ENCODE peak calls at places on chromosomes 1 and 21, in four cellular contexts. One of them, this sample, is unnamed.

GRCh38 chr1:47405697-47406096 is 10.4 kb upstream of the FOXE3 start:
- DNase-seq in mammary epithelial cell: no peak
- DNase-seq in GM23338: no peak
- DNase-seq in Karpas-422: no peak
- DNase-seq in this sample: no peak

GRCh38 chr1:179440971-179441370 is 75.2 kb downstream of the AXDND1 start:
- DNase-seq in mammary epithelial cell: no peak
- DNase-seq in GM23338: no peak
- DNase-seq in Karpas-422: no peak
- DNase-seq in this sample: no peak

GRCh38 chr1:44024031-44024902 is 7.0 kb downstream of the SLC6A9 start:
- DNase-seq in mammary epithelial cell: no peak
- DNase-seq in GM23338: no peak
- DNase-seq in Karpas-422: no peak
- DNase-seq in this sample: no peak

GRCh38 chr21:25464275-25464674 is 143.0 kb downstream of the MRPL39 start:
- DNase-seq in mammary epithelial cell: peak; percentile 22
- DNase-seq in GM23338: no peak
- DNase-seq in Karpas-422: no peak
- DNase-seq in this sample: no peak

GRCh38 chr1:115677172-115677542 is 35.4 kb downstream of the VANGL1 start:
- DNase-seq in mammary epithelial cell: peak; percentile 6
- DNase-seq in GM23338: peak; percentile 64
- DNase-seq in Karpas-422: no peak
- DNase-seq in this sample: peak; percentile 83

GRCh38 chr1:235883261-235883927 is 16.7 kb upstream of the LYST start:
- DNase-seq in mammary epithelial cell: peak; percentile 83
- DNase-seq in GM23338: no peak
- DNase-seq in Karpas-422: peak; percentile 29
- DNase-seq in this sample: no peak

GRCh38 chr1:209926045-209926444 is 12.0 kb upstream of the SYT14 start:
- DNase-seq in mammary epithelial cell: peak; percentile 79
- DNase-seq in GM23338: no peak
- DNase-seq in Karpas-422: no peak
- DNase-seq in this sample: no peak

GRCh38 chr1:55428944-55429931 is 214.1 kb upstream of the USP24 start:
- DNase-seq in mammary epithelial cell: peak; percentile 95
- DNase-seq in GM23338: peak; percentile 7
- DNase-seq in Karpas-422: no peak
- DNase-seq in this sample: no peak

GRCh38 chr1:12095822-12096263 is 32.7 kb downstream of the TNFRSF8 start:
- DNase-seq in mammary epithelial cell: peak; percentile 11
- DNase-seq in GM23338: peak; percentile 44
- DNase-seq in Karpas-422: peak; percentile 72
- DNase-seq in this sample: no peak

GRCh38 chr1:234835239-234835638 is 225.3 kb upstream of the IRF2BP2 start:
- DNase-seq in mammary epithelial cell: no peak
- DNase-seq in GM23338: no peak
- DNase-seq in Karpas-422: no peak
- DNase-seq in this sample: no peak

GRCh38 chr1:47459263-47459788 is 21.5 kb downstream of the FOXD2 start:
- DNase-seq in mammary epithelial cell: no peak
- DNase-seq in GM23338: no peak
- DNase-seq in Karpas-422: no peak
- DNase-seq in this sample: no peak

GRCh38 chr21:27372381-27372780 is 405.5 kb upstream of the ADAMTS5 start:
- DNase-seq in mammary epithelial cell: no peak
- DNase-seq in GM23338: no peak
- DNase-seq in Karpas-422: no peak
- DNase-seq in this sample: no peak

GRCh38 chr1:35717911-35718476 is 690 bp downstream of the C1orf216 start:
- DNase-seq in mammary epithelial cell: peak; percentile 37
- DNase-seq in GM23338: peak; percentile 70
- DNase-seq in Karpas-422: no peak
- DNase-seq in this sample: peak; percentile 41

GRCh38 chr1:17587693-17588047 is 48.2 kb downstream of the ARHGEF10L start:
- DNase-seq in mammary epithelial cell: peak; percentile 24
- DNase-seq in GM23338: peak; percentile 90
- DNase-seq in Karpas-422: no peak
- DNase-seq in this sample: peak; percentile 67

GRCh38 chr21:25626752-25627151 is 12.3 kb upstream of the JAM2 start:
- DNase-seq in mammary epithelial cell: no peak
- DNase-seq in GM23338: no peak
- DNase-seq in Karpas-422: no peak
- DNase-seq in this sample: no peak

GRCh38 chr1:29569971-29570634 is 333.8 kb downstream of the PTPRU start:
- DNase-seq in mammary epithelial cell: peak; percentile 100
- DNase-seq in GM23338: no peak
- DNase-seq in Karpas-422: no peak
- DNase-seq in this sample: no peak

GRCh38 chr1:65558215-65558614 is 137.7 kb downstream of the LEPR start:
- DNase-seq in mammary epithelial cell: no peak
- DNase-seq in GM23338: no peak
- DNase-seq in Karpas-422: no peak
- DNase-seq in this sample: no peak
- H3K4me3 ChIP-seq in mammary epithelial cell: no peak overlapping the region
- H3K4me3 ChIP-seq in GM23338: no peak overlapping the region
- H3K4me3 ChIP-seq in Karpas-422: no peak overlapping the region
- H3K4me3 ChIP-seq in this sample: no peak overlapping the region

DNA sequence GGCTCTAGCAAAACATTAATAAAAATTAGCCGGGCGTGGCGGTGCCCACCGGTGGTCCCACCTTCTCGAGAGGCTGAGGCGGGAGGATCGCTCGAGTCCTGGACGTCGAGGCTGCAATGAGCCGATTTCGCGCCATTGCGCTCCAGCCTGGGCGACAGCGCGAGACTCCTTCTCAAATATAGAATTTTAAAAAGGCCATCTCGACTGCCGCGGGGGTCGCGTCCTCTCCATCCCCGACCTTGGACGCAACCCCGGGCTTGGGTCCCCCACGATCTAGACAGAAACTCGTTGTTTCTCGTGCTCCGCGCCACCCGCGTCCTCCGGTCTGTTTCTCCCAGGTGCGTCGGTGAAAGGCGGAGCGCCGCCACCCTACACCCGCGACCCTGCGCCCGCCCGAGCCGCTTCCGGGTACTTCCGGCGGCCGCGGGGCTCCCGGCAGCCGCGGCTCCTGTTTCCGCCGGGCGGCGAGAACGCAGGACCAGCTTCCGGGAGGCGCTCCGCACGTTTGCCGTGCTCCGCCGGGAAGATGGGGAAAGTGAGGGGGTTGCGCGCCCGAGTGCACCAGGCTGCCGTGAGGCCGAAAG is at the start of gene SLX9:
- DNase-seq in mammary epithelial cell: peak; percentile 81
- DNase-seq in GM23338: peak; percentile 91
- DNase-seq in Karpas-422: peak; percentile 95
- DNase-seq in this sample: peak; percentile 92
- H3K27me3 ChIP-seq in mammary epithelial cell: no peaks in the 10 kb centered on the region
- H3K27me3 ChIP-seq in GM23338: peaks cover 12% of the 10 kb centered on the region
- H3K27me3 ChIP-seq in Karpas-422: no peaks in the 10 kb centered on the region
- H3K27me3 ChIP-seq in this sample: peaks cover 2% of the 10 kb centered on the region

GRCh38 chr1:111600295-111600694 is 19.3 kb upstream of the RAP1A start:
- DNase-seq in mammary epithelial cell: no peak
- DNase-seq in GM23338: no peak
- DNase-seq in Karpas-422: no peak
- DNase-seq in this sample: no peak
- H3K4me2 ChIP-seq in mammary epithelial cell: no peak overlapping the region
- H3K4me2 ChIP-seq in GM23338: no peak overlapping the region
- H3K4me2 ChIP-seq in Karpas-422: no peak overlapping the region
- H3K4me2 ChIP-seq in this sample: no peak overlapping the region

DNA sequence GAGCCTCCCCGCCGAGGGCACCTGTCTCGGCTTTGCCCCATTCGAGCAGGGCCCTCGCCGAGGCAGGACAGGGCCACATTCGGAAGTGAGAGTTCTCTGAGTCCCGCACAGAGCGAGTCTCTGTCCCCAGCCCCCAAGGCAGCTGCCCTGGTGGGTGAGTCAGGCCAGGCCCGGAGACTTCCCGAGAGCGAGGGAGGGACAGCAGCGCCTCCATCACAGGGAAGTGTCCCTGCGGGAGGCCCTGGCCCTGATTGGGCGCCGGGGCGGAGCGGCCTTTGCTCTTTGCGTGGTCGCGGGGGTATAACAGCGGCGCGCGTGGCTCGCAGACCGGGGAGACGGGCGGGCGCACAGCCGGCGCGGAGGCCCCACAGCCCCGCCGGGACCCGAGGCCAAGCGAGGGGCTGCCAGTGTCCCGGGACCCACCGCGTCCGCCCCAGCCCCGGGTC is at the start of gene AIRE:
- DNase-seq in mammary epithelial cell: no peak
- DNase-seq in GM23338: peak; percentile 59
- DNase-seq in Karpas-422: no peak
- DNase-seq in this sample: peak; percentile 40
- H3K4me3 ChIP-seq in mammary epithelial cell: no peak within 1 kb of the TSS
- H3K4me3 ChIP-seq in GM23338: peak within 1 kb of the TSS; percentile 57
- H3K4me3 ChIP-seq in Karpas-422: no peak within 1 kb of the TSS
- H3K4me3 ChIP-seq in this sample: peak within 1 kb of the TSS; percentile 30

DNA sequence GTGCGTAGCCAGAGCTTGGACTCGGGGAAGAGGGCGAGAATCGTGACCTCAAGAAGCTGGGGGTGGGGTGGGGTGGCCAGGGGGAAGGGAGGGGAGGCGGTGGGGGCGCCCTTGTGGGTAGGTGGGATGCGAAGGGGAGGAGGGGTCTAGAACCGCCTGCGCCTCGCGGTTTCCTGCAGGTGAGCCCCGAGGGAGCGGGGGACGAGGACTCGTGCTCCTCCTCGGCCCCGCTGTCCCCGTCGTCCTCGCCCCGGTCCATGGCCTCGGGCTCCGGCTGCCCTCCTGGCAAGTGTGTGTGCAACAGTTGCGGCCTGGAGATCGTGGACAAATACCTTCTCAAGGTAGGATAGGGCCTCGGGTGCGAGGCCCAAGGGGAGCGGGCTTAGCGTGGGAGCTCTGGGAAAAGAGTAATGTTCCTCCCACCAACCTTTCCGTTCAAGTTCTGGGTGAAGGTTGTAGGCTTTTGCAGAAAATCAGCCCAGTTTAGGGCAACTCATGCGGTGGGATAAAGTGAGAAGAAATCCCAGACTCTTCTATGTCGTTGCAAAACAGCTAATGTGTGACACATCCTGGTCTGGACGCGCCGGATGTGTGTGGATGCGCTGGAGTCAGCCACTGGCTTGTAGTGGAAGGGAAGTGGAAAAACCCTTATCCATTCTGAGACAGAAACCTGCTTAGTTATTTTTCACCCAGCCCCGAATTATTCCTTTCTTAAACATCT is 2.9 kb downstream of the LHX8 start:
- DNase-seq in mammary epithelial cell: peak; percentile 26
- DNase-seq in GM23338: peak; percentile 43
- DNase-seq in Karpas-422: no peak
- DNase-seq in this sample: peak; percentile 39
- H3K27me3 ChIP-seq in mammary epithelial cell: peaks cover 71% of the 10 kb centered on the region
- H3K27me3 ChIP-seq in GM23338: peaks cover 86% of the 10 kb centered on the region
- H3K27me3 ChIP-seq in Karpas-422: no peaks in the 10 kb centered on the region
- H3K27me3 ChIP-seq in this sample: peaks cover 93% of the 10 kb centered on the region

DNA sequence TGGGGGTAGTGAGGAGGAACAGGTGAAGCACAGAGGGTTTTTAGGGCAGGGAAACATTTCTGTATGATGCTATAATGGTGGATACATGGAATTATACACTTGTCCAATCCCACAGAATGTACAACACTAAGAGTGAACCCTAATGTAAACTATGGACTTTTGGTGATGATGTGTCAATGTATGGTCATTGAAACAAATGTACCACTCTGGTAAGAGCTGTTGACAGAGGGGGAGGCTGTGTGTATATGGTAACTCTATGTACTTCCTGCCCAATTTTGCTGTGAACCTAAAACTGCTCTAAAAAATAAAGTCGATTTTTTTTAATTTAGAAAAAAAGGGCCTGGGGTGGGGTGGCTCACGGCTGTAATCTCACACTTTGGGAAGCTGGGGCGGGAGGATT is 22.9 kb downstream of the ASAP3 start:
- DNase-seq in mammary epithelial cell: no peak
- DNase-seq in GM23338: no peak
- DNase-seq in Karpas-422: no peak
- DNase-seq in this sample: no peak
- H3K4me2 ChIP-seq in mammary epithelial cell: no peak overlapping the region
- H3K4me2 ChIP-seq in GM23338: no peak overlapping the region
- H3K4me2 ChIP-seq in Karpas-422: no peak overlapping the region
- H3K4me2 ChIP-seq in this sample: no peak overlapping the region

DNA sequence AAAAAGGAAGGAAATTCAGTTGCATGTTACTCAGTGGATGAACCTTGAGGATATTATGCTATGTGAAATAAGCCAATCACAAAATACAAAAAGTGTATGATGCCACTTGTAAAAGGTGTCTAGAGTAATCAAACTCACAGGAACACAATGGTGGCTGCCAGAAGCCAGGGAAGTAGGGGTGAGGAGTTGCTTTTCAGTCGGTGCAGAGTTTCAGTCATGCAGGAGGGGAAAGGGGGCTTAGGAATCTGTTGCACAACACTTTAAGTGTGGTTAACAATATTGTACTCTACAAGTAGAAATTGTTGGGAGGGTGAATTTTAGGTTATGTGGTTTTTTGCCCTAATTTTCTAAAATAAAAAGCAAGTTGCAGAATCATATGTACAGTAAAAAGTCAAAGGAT is 184.2 kb upstream of the RAB4A start:
- DNase-seq in mammary epithelial cell: no peak
- DNase-seq in GM23338: no peak
- DNase-seq in Karpas-422: no peak
- DNase-seq in this sample: no peak
- H3K4me3 ChIP-seq in mammary epithelial cell: no peak overlapping the region
- H3K4me3 ChIP-seq in GM23338: no peak overlapping the region
- H3K4me3 ChIP-seq in Karpas-422: no peak overlapping the region
- H3K4me3 ChIP-seq in this sample: no peak overlapping the region

DNA sequence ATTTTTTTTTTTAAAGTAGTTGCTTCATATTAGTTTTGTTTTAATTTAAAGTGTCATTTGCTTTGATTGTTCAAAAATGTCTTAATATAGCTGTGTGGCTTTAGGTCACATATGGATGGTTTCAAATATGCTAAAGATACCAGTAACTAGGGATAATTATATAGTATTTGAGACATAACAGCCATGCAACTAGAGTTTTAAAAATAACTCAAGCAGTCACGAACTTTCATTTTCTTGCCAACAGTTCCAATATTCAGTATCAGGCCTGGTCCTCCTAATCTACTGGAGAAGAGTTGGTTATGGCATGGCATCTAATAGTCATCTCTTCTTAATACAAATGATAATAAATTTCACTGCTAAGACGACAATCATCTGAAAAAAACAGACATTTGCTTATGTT is 24.0 kb upstream of the A3GALT2 start:
- DNase-seq in mammary epithelial cell: no peak
- DNase-seq in GM23338: no peak
- DNase-seq in Karpas-422: no peak
- DNase-seq in this sample: no peak
- H3K27me3 ChIP-seq in mammary epithelial cell: no peaks in the 10 kb centered on the region
- H3K27me3 ChIP-seq in GM23338: peaks cover 88% of the 10 kb centered on the region
- H3K27me3 ChIP-seq in Karpas-422: no peaks in the 10 kb centered on the region
- H3K27me3 ChIP-seq in this sample: no peaks in the 10 kb centered on the region

This sample was measured in neural progenitor cell.